ENCODE peak calls at places on chromosomes 11 and 22, in nine cellular contexts. I is iPS DF 6.9; J is naive thymus-derived CD4-positive, alpha-beta T cell; U is GM23248; Y is right cardiac atrium; E is cardiac muscle cell; L is A549; O is mucosa of descending colon; N is CD4-positive, alpha-beta T cell. Z is an unnamed sample.

GRCh38 chr11:46162700-46163099 is 41.4 kb upstream of the PHF21A start:
- DNase-seq in E (no peak), U (no peak), O (no peak), J (no peak), N (no peak), L (no peak), I (no peak), Y (no peak), Z (no peak)

GRCh38 chr11:64880240-64881001 is 2.0 kb upstream of the EHD1 start:
- DNase-seq in N (no peak), I (no peak), E (no peak), O (no peak), J (no peak), L (no peak), Y (peak; percentile 84), U (no peak), Z (no peak)

GRCh38 chr11:119336744-119337469 is 2.6 kb downstream of the RNF26 start:
- DNase-seq in U (no peak), I (no peak), J (no peak), O (no peak), E (no peak), L (no peak), N (no peak), Y (no peak), Z (no peak)

GRCh38 chr11:45090607-45091006 is 55.8 kb upstream of the PRDM11 start:
- DNase-seq in U (no peak), O (no peak), Y (no peak), L (no peak), E (no peak), I (no peak), N (no peak), J (no peak), Z (no peak)

GRCh38 chr11:77130763-77131513 is 2.9 kb downstream of the MYO7A start:
- DNase-seq in I (no peak), O (peak; percentile 55), E (peak; percentile 48), Y (peak; percentile 91), L (no peak), J (no peak), N (no peak), U (no peak), Z (no peak)

GRCh38 chr22:25853902-25854301 is 111.9 kb downstream of the MYO18B start:
- DNase-seq in L (peak; percentile 3), J (no peak), Y (no peak), U (peak; percentile 2), O (no peak), I (no peak), E (no peak), N (no peak), Z (no peak)

GRCh38 chr11:118621071-118621815 is 13.8 kb downstream of the PHLDB1 start:
- DNase-seq in L (no peak), U (peak; percentile 91), N (no peak), I (no peak), J (no peak), Y (peak; percentile 95), O (peak; percentile 86), E (peak; percentile 92), Z (no peak)

GRCh38 chr22:20661473-20661872 is 112.4 kb upstream of the SERPIND1 start:
- DNase-seq in E (no peak), L (no peak), I (no peak), Y (no peak), N (no peak), O (no peak), J (no peak), U (no peak), Z (no peak)

GRCh38 chr11:61586792-61587430 is 6.0 kb upstream of the SYT7 start:
- DNase-seq in U (no peak), E (no peak), O (no peak), I (no peak), L (no peak), J (no peak), N (no peak), Y (no peak), Z (no peak)

GRCh38 chr11:61585115-61585514 is 4.2 kb upstream of the SYT7 start:
- DNase-seq in U (no peak), O (no peak), J (no peak), Y (no peak), I (no peak), L (no peak), E (no peak), N (no peak), Z (no peak)

GRCh38 chr11:61589961-61590360 is 9.1 kb upstream of the SYT7 start:
- DNase-seq in Y (no peak), N (no peak), I (no peak), L (no peak), O (no peak), U (no peak), J (no peak), E (no peak), Z (no peak)

GRCh38 chr11:61587541-61587941 is 6.7 kb upstream of the SYT7 start:
- DNase-seq in N (peak; percentile 10), I (no peak), O (peak; percentile 66), U (peak; percentile 76), L (peak; percentile 31), E (peak; percentile 70), Y (peak; percentile 82), J (peak; percentile 37), Z (peak; percentile 23)

DNA sequence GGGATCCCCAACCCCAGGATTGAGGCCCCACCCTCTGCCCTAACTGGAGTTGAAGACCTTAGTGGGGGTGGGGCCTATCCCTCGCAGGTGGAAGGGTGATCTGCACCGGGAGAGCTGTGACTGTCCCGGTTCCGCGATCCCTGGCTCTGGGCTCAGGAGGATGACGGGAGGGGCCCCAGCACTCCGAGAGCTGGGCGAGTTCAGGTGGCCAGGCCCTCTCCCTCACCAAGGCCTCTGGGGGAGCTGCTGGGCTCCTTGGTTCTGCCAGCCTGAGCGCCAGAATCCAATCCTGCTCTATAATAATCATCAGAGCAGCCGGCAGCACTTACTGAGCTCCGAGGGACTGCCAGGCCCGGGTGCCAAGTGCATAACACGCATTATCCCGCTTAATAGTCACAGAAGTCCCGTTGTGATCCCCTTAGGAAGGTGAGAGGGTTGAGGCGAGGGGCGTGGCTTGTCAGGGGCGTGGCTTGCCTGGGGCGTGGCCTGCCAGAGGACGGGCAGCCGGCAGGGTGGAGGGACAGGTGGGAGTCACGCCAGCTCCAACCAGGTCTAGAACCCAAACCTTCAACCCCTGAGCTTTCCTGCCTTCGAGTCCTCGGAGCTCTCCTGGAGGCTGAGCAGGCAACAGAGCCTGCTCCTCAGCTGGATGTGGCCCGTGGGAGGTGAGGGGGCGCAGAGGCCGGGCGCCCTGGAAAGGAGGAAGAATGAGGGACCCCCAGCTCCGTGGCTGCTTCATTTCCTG is 7.2 kb upstream of the SYT7 start:
- DNase-seq in L (peak; percentile 78), J (peak; percentile 55), U (peak; percentile 63), I (no peak), Y (peak; percentile 86), N (peak; percentile 47), E (peak; percentile 33), O (peak; percentile 81), Z (peak; percentile 63)
- H3K9me3 ChIP-seq in L (no peaks in the 10 kb centered on the region), J (no peaks in the 10 kb centered on the region), U (no peaks in the 10 kb centered on the region), I (no peaks in the 10 kb centered on the region), Y (no peaks in the 10 kb centered on the region), N (no peaks in the 10 kb centered on the region), E (no peaks in the 10 kb centered on the region), O (no peaks in the 10 kb centered on the region), Z (no peaks in the 10 kb centered on the region)

GRCh38 chr22:47199949-47200272 is 437.5 kb downstream of the TBC1D22A start:
- DNase-seq in O (no peak), L (no peak), N (no peak), E (no peak), Y (no peak), I (no peak), U (no peak), J (no peak), Z (no peak)
- H3K9me3 ChIP-seq in O (no peaks in the 10 kb centered on the region), L (no peaks in the 10 kb centered on the region), N (no peaks in the 10 kb centered on the region), E (no peaks in the 10 kb centered on the region), Y (no peaks in the 10 kb centered on the region), I (peaks cover 12% of the 10 kb centered on the region), U (no peaks in the 10 kb centered on the region), J (no peaks in the 10 kb centered on the region), Z (no peaks in the 10 kb centered on the region)

GRCh38 chr11:50074161-50074560 is 41.5 kb downstream of the OR4C45 start:
- DNase-seq in E (no peak), I (no peak), J (no peak), U (no peak), O (no peak), Y (no peak), N (no peak), L (no peak), Z (no peak)
- H3K9me3 ChIP-seq in E (no peaks in the 10 kb centered on the region), I (peaks cover 49% of the 10 kb centered on the region), J (peaks cover 4% of the 10 kb centered on the region), U (no peaks in the 10 kb centered on the region), O (peaks cover 72% of the 10 kb centered on the region), Y (no peaks in the 10 kb centered on the region), N (no peaks in the 10 kb centered on the region), L (no peaks in the 10 kb centered on the region), Z (no peaks in the 10 kb centered on the region)

DNA sequence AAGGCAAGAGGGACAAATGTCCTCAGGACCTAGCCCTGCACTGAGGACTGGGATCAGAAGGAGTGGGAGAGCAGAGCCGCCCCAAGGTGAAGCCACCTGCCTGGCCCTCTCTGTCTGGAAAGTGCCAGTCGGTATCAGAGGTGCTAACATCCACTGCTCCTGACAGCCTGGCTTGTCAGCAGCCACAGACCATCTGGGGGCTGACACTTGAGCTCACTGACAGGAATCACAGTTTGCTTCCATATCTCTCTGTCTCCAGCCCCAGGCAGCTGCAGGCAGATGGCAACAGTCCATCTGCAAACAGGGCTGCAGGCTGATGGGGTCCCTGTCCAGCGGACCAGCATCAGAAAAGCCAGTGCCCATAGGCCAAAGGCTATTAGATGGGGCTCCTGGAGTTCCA is 5.5 kb downstream of the OPCML start:
- DNase-seq in N (no peak), O (no peak), I (no peak), Y (peak; percentile 60), U (no peak), J (no peak), E (peak; percentile 71), L (no peak), Z (no peak)
- H3K9me3 ChIP-seq in N (no peaks in the 10 kb centered on the region), O (no peaks in the 10 kb centered on the region), I (no peaks in the 10 kb centered on the region), Y (no peaks in the 10 kb centered on the region), U (no peaks in the 10 kb centered on the region), J (no peaks in the 10 kb centered on the region), E (no peaks in the 10 kb centered on the region), L (no peaks in the 10 kb centered on the region), Z (no peaks in the 10 kb centered on the region)

DNA sequence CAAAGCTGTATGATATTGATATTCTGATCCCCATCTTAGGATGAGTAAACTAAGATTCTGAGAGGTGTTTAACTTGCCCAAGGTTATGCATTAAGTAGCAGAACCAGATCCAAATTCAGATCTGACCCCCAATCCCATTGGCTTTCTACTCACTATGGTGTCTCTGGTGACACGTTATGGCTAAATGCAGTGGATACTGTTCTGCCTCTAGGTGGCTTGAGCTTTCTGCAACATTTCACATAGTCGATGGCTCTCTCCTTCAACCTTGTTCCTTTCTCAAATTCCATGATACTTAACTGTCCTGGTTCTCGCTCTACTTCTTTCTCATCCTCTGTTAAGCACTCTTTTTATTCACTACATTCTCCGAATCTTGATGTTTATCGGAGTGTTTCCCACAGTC is 9.4 kb downstream of the C11orf97 start:
- DNase-seq in Y (no peak), E (no peak), N (no peak), J (no peak), U (peak; percentile 70), O (no peak), L (peak; percentile 12), I (no peak), Z (no peak)
- H3K9me3 ChIP-seq in Y (no peaks in the 10 kb centered on the region), E (no peaks in the 10 kb centered on the region), N (no peaks in the 10 kb centered on the region), J (no peaks in the 10 kb centered on the region), U (no peaks in the 10 kb centered on the region), O (no peaks in the 10 kb centered on the region), L (no peaks in the 10 kb centered on the region), I (no peaks in the 10 kb centered on the region), Z (no peaks in the 10 kb centered on the region)

DNA sequence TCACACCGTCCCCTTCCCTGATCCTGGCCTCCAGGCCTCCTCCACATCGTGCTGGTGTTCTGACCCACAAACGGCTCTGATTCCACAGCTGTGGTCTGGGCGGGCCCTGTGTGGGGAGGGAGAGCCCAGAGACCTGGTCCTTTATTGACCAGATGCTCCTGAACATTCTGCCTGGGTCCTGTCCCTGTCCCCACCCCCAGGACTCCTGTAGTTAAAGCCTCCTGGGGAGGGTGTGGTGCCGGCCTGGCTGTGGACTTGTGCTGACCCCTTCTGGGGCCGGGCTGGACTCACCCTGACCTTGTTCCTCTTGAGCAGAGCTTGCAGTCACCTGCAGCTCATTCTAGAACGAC is 128.7 kb downstream of the CTTN start:
- DNase-seq in N (no peak), J (no peak), O (no peak), U (no peak), E (peak; percentile 56), Y (peak; percentile 11), L (no peak), I (no peak), Z (no peak)
- H3K9me3 ChIP-seq in N (no peaks in the 10 kb centered on the region), J (no peaks in the 10 kb centered on the region), O (no peaks in the 10 kb centered on the region), U (no peaks in the 10 kb centered on the region), E (no peaks in the 10 kb centered on the region), Y (no peaks in the 10 kb centered on the region), L (no peaks in the 10 kb centered on the region), I (no peaks in the 10 kb centered on the region), Z (no peaks in the 10 kb centered on the region)

Z was measured in T-helper 17 cell.